ENCODE peak calls at places on chromosome 22, in six cellular contexts. V is astrocyte, N is psoas muscle, G is HL-60, M is pancreas, H is colonic mucosa. E is an unnamed sample.

GRCh38 chr22:20194681-20195593 is 44.1 kb upstream of the CCDC188 start:
- DNase-seq in M (no peak), G (no peak), V (no peak), N (no peak), H (no peak), E (no peak)

GRCh38 chr22:36198936-36199616 is 2.5 kb downstream of the APOL4 start:
- DNase-seq in H (no peak), V (no peak), G (no peak), M (no peak), N (no peak), E (no peak)

GRCh38 chr22:27207907-27208306 is 550.5 kb downstream of the MIAT start:
- DNase-seq in V (peak; percentile 72), M (no peak), N (peak; percentile 43), G (no peak), H (no peak), E (no peak)

GRCh38 chr22:29457730-29458129 is 19.3 kb downstream of the RFPL1 start:
- DNase-seq in H (peak; percentile 24), G (no peak), V (peak; percentile 31), M (peak; percentile 27), N (no peak), E (no peak)

GRCh38 chr22:48556751-48557150 is 1270.9 kb downstream of the BRD1 start:
- DNase-seq in H (no peak), V (no peak), N (no peak), M (no peak), G (no peak), E (no peak)

GRCh38 chr22:30238661-30239420 is 7.7 kb downstream of the LIF start:
- DNase-seq in V (peak; percentile 84), G (no peak), M (no peak), H (peak; percentile 58), N (no peak), E (peak; percentile 65)

GRCh38 chr22:35039625-35040024 is 26.3 kb upstream of the ISX start:
- DNase-seq in G (no peak), N (no peak), M (no peak), H (no peak), V (no peak), E (no peak)

GRCh38 chr22:37967147-37967546 is 13.6 kb downstream of the POLR2F start:
- DNase-seq in V (no peak), N (no peak), G (no peak), H (no peak), M (no peak), E (no peak)

GRCh38 chr22:25067851-25068421 is 115.4 kb downstream of the KIAA1671 start:
- DNase-seq in H (no peak), N (peak; percentile 41), M (no peak), V (no peak), G (no peak), E (no peak)

GRCh38 chr22:20412474-20413216 is 18.7 kb downstream of the ZNF74 start:
- DNase-seq in V (no peak), N (no peak), H (no peak), M (no peak), G (no peak), E (no peak)

GRCh38 chr22:39575552-39575825 is 4.9 kb downstream of the CACNA1I start:
- DNase-seq in G (no peak), V (no peak), M (no peak), H (no peak), N (no peak), E (no peak)

GRCh38 chr22:43819691-43820670 is 7.9 kb upstream of the EFCAB6 start:
- DNase-seq in N (no peak), M (peak; percentile 7), G (no peak), H (no peak), V (no peak), E (no peak)

GRCh38 chr22:37060801-37061610 is 9.5 kb downstream of the KCTD17 start:
- DNase-seq in N (no peak), H (no peak), M (no peak), G (no peak), V (no peak), E (no peak)

GRCh38 chr22:29692327-29692640 is 27.5 kb upstream of the CABP7 start:
- DNase-seq in N (no peak), V (no peak), M (no peak), G (no peak), H (no peak), E (no peak)

GRCh38 chr22:36267058-36267457 is 14.1 kb downstream of the APOL1 start:
- DNase-seq in M (no peak), G (no peak), V (no peak), H (no peak), N (no peak), E (no peak)

GRCh38 chr22:48746789-48747425 is 1080.8 kb downstream of the BRD1 start:
- DNase-seq in G (no peak), V (no peak), H (no peak), M (peak; percentile 6), N (no peak), E (no peak)

GRCh38 chr22:48849963-48850657 is 977.6 kb downstream of the BRD1 start:
- DNase-seq in M (no peak), V (no peak), G (no peak), N (no peak), H (no peak), E (no peak)

GRCh38 chr22:37112084-37112728 is 2.7 kb upstream of the TMPRSS6 start:
- DNase-seq in G (no peak), H (no peak), M (peak; percentile 16), V (no peak), N (no peak), E (no peak)

GRCh38 chr22:41922336-41922735 is 4.3 kb downstream of the TNFRSF13C start:
- DNase-seq in M (no peak), V (no peak), H (no peak), N (no peak), G (no peak), E (no peak)

GRCh38 chr22:25201557-25202273 is 2.1 kb downstream of the CRYBB3 start:
- DNase-seq in M (no peak), V (no peak), G (no peak), H (no peak), N (no peak), E (no peak)

GRCh38 chr22:38422615-38423511 is 32.1 kb downstream of the KCNJ4 start:
- DNase-seq in V (no peak), M (no peak), N (no peak), G (no peak), H (peak; percentile 41), E (no peak)

GRCh38 chr22:40431021-40431420 is 60.6 kb downstream of the SGSM3 start:
- DNase-seq in M (no peak), N (no peak), G (no peak), V (no peak), H (no peak), E (no peak)

GRCh38 chr22:26837784-26838520 is 180.6 kb downstream of the MIAT start:
- DNase-seq in V (no peak), H (no peak), M (peak; percentile 13), G (no peak), N (no peak), E (no peak)

GRCh38 chr22:35726933-35727332 is 9.3 kb downstream of the APOL5 start:
- DNase-seq in N (no peak), M (no peak), G (no peak), V (no peak), H (no peak), E (no peak)

DNA sequence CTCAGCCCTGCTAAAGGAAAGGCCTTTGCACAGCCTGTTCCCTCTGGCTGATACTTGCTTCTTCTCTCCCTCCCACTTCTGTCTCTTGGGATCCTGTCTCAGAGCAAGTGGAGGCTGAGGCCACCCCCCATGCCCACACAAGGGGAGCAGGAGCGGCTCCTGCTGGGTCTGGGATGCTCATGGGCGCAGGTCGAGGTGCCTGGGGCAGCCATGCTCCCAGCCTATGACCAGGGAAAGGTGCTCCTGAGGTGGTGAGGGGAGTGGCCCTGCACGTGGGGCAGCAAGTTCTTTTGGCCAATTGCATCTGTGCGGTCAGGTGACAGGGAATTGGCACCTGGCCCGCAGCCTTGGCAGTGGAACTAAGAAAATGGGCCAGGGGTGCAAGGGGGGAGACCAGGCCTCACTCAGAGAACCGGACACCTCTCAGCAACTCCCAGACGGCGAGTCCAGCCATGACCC is 1.5 kb downstream of the MAPK11 start:
- DNase-seq in G (no peak), M (peak; percentile 79), V (no peak), N (no peak), H (peak; percentile 54), E (no peak)
- H3K4me3 ChIP-seq in G (no peak overlapping the region), M (no peak overlapping the region), V (no peak overlapping the region), N (no peak overlapping the region), H (no peak overlapping the region), E (no peak overlapping the region)

GRCh38 chr22:50199836-50200332 is 927 bp upstream of the SELENOO start:
- DNase-seq in N (no peak), V (no peak), G (no peak), H (no peak), M (no peak), E (no peak)
- H3K27ac ChIP-seq in N (peak overlapping the region; percentile 75), V (no peak overlapping the region), G (peak overlapping the region; percentile 41), H (no peak overlapping the region), M (no peak overlapping the region), E (no peak overlapping the region)

GRCh38 chr22:45554040-45554406 is 51.3 kb downstream of the FBLN1 start:
- DNase-seq in M (no peak), V (no peak), N (no peak), G (no peak), H (no peak), E (no peak)
- TF ChIP-seq CTCF in M (no peak), V (no peak), N (peak; percentile 10), G (no peak), H (peak; percentile 8), E (no peak)

DNA sequence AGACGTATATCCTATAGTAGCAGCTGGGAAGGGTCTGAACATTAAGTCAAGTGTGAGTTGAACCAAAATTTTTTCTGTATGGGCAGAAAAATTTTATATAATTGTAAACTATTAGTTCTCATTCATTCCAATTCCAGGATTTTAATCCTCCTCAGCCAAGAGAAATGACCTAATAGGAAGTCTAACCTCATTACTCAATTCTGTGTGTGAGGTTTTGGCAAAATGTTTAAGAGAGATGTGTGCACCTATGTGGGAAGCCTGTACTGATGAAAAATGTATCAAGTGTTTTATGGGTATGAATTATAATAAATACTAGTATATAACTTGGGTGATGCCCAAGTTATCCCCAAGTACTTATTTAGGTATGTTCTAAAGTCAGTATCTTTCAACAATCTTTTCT is 311.6 kb upstream of the PITPNB start:
- DNase-seq in M (no peak), N (no peak), G (no peak), V (peak; percentile 65), H (no peak), E (no peak)
- H3K4me3 ChIP-seq in M (no peak overlapping the region), N (no peak overlapping the region), G (no peak overlapping the region), V (no peak overlapping the region), H (no peak overlapping the region), E (no peak overlapping the region)

GRCh38 chr22:46679711-46680269 is 58.3 kb downstream of the CERK start:
- DNase-seq in M (no peak), V (no peak), G (no peak), H (no peak), N (no peak), E (no peak)
- H3K27ac ChIP-seq in M (no peak overlapping the region), V (no peak overlapping the region), G (no peak overlapping the region), H (no peak overlapping the region), N (no peak overlapping the region), E (peak overlapping the region; percentile 52)

GRCh38 chr22:19085233-19086043 is 36.8 kb downstream of the DGCR2 start:
- DNase-seq in H (no peak), N (no peak), V (no peak), G (peak; percentile 83), M (peak; percentile 26), E (no peak)
- TF ChIP-seq CTCF in H (no peak), N (no peak), V (peak; percentile 43), G (peak; percentile 24), M (no peak), E (peak; percentile 64)